ENCODE peak calls at places on chromosomes 13 and 19, in five cellular contexts. K is upper lobe of left lung, V is tibial nerve, P is K562, D is ovary. W is an unnamed sample.

GRCh38 chr13:67193979-67194378 is 36.2 kb downstream of the PCDH9 start:
- DNase-seq in K (no peak), V (no peak), P (no peak), D (no peak), W (no peak)

GRCh38 chr19:55305491-55305890 is 19.6 kb downstream of the TMEM150B start:
- DNase-seq in K (peak; percentile 39), V (no peak), P (peak; percentile 80), D (peak; percentile 60), W (peak; percentile 39)

GRCh38 chr13:20348645-20349408 is 116.7 kb upstream of the GJB6 start:
- DNase-seq in K (no peak), V (no peak), P (no peak), D (no peak), W (no peak)

GRCh38 chr19:38391911-38392464 is 3.5 kb downstream of the SPRED3 start:
- DNase-seq in K (no peak), V (no peak), P (no peak), D (no peak), W (no peak)

GRCh38 chr13:45695198-45695730 is 6.9 kb upstream of the CBY2 start:
- DNase-seq in K (no peak), V (no peak), P (no peak), D (no peak), W (no peak)

GRCh38 chr19:2015611-2015950 is at the start of gene BTBD2:
- DNase-seq in K (no peak), V (no peak), P (no peak), D (peak; percentile 74), W (peak; percentile 41)

GRCh38 chr19:38467541-38468525 is 34.3 kb downstream of the RYR1 start:
- DNase-seq in K (no peak), V (no peak), P (no peak), D (no peak), W (no peak)

GRCh38 chr13:111952814-111953213 is 114.1 kb upstream of the SOX1 start:
- DNase-seq in K (no peak), V (no peak), P (no peak), D (no peak), W (no peak)

GRCh38 chr19:13864513-13865242 is 12.3 kb upstream of the NANOS3 start:
- DNase-seq in K (no peak), V (no peak), P (no peak), D (peak; percentile 47), W (no peak)

GRCh38 chr13:30985637-30986205 is 53.3 kb downstream of the TEX26 start:
- DNase-seq in K (no peak), V (no peak), P (no peak), D (no peak), W (no peak)

GRCh38 chr19:41367848-41368301 is 3.9 kb upstream of the B9D2 start:
- DNase-seq in K (no peak), V (no peak), P (peak; percentile 48), D (no peak), W (no peak)

GRCh38 chr19:53908933-53909415 is at the start of gene CACNG7:
- DNase-seq in K (no peak), V (no peak), P (no peak), D (no peak), W (no peak)

GRCh38 chr19:52492201-52492960 is 35.1 kb upstream of the ZNF808 start:
- DNase-seq in K (no peak), V (no peak), P (peak; percentile 17), D (no peak), W (no peak)

GRCh38 chr19:2973229-2973628 is 4.1 kb upstream of the TLE6 start:
- DNase-seq in K (no peak), V (no peak), P (no peak), D (no peak), W (no peak)

GRCh38 chr19:47274891-47275865 is 493 bp downstream of the INAFM1 start:
- DNase-seq in K (no peak), V (no peak), P (peak; percentile 87), D (no peak), W (no peak)

GRCh38 chr13:97212540-97213146 is 9.5 kb upstream of the MBNL2 start:
- DNase-seq in K (no peak), V (no peak), P (no peak), D (no peak), W (peak; percentile 42)

GRCh38 chr13:36475468-36475867 is 43.2 kb downstream of the CCNA1 start:
- DNase-seq in K (no peak), V (no peak), P (no peak), D (no peak), W (no peak)

GRCh38 chr19:39595950-39596349 is 6.4 kb upstream of the LGALS13 start:
- DNase-seq in K (no peak), V (no peak), P (no peak), D (no peak), W (no peak)

GRCh38 chr19:42066075-42066754 is 3.8 kb downstream of the GRIK5 start:
- DNase-seq in K (no peak), V (no peak), P (peak; percentile 83), D (no peak), W (no peak)

GRCh38 chr19:7772752-7773291 is 9.8 kb downstream of the CLEC4M start:
- DNase-seq in K (no peak), V (no peak), P (no peak), D (no peak), W (no peak)

GRCh38 chr19:31943305-31943704 is 402.1 kb upstream of the ZNF507 start:
- DNase-seq in K (no peak), V (no peak), P (no peak), D (no peak), W (no peak)

GRCh38 chr13:36666482-36667264 is 7.1 kb upstream of the SERTM1 start:
- DNase-seq in K (no peak), V (no peak), P (no peak), D (no peak), W (no peak)

GRCh38 chr19:53595510-53595867 is 36.3 kb upstream of the DPRX start:
- DNase-seq in K (no peak), V (no peak), P (no peak), D (no peak), W (no peak)

GRCh38 chr19:33557720-33558119 is 36.1 kb upstream of the PEPD start:
- DNase-seq in K (no peak), V (no peak), P (no peak), D (no peak), W (no peak)

GRCh38 chr19:45632468-45633196 is 6.6 kb downstream of the EML2 start:
- DNase-seq in K (peak; percentile 81), V (no peak), P (peak; percentile 98), D (peak; percentile 75), W (peak; percentile 79)

GRCh38 chr13:50893211-50893852 is 16.3 kb upstream of the RNASEH2B start:
- DNase-seq in K (no peak), V (no peak), P (no peak), D (no peak), W (no peak)

GRCh38 chr13:48110132-48110868 is 15.4 kb upstream of the MED4 start:
- DNase-seq in K (no peak), V (no peak), P (no peak), D (no peak), W (no peak)

GRCh38 chr19:31377736-31378135 is 28.5 kb upstream of the TSHZ3 start:
- DNase-seq in K (no peak), V (no peak), P (no peak), D (no peak), W (no peak)

GRCh38 chr19:34393629-34394028 is 10.6 kb upstream of the PDCD2L start:
- DNase-seq in K (no peak), V (no peak), P (no peak), D (no peak), W (no peak)

GRCh38 chr13:19329365-19329764 is 147.7 kb upstream of the TUBA3C start:
- DNase-seq in K (no peak), V (no peak), P (no peak), D (no peak), W (no peak)

GRCh38 chr13:65613004-65613403 is 1617.1 kb downstream of the PCDH9 start:
- DNase-seq in K (no peak), V (no peak), P (peak; percentile 4), D (no peak), W (no peak)

GRCh38 chr19:7676854-7677253 is at the start of gene MCEMP1:
- DNase-seq in K (peak; percentile 74), V (no peak), P (no peak), D (no peak), W (no peak)

GRCh38 chr13:97141564-97142005 is 80.5 kb upstream of the MBNL2 start:
- DNase-seq in K (peak; percentile 76), V (no peak), P (peak; percentile 39), D (no peak), W (peak; percentile 56)

GRCh38 chr13:110300090-110300815 is 6.7 kb downstream of the COL4A1 start:
- DNase-seq in K (no peak), V (no peak), P (no peak), D (no peak), W (no peak)

GRCh38 chr19:2756477-2756876 is 16.7 kb upstream of the SLC39A3 start:
- DNase-seq in K (no peak), V (no peak), P (no peak), D (no peak), W (no peak)

GRCh38 chr19:13234518-13234917 is 84.3 kb downstream of the IER2 start:
- DNase-seq in K (peak; percentile 35), V (no peak), P (peak; percentile 92), D (peak; percentile 50), W (peak; percentile 73)

GRCh38 chr13:104140557-104140956 is 1074.3 kb upstream of the SLC10A2 start:
- DNase-seq in K (no peak), V (no peak), P (no peak), D (no peak), W (no peak)

GRCh38 chr13:95191821-95192220 is 109.4 kb downstream of the ABCC4 start:
- DNase-seq in K (peak; percentile 85), V (peak; percentile 39), P (peak; percentile 68), D (peak; percentile 89), W (peak; percentile 73)

GRCh38 chr19:57103573-57104277 is 16.1 kb upstream of the USP29 start:
- DNase-seq in K (peak; percentile 25), V (peak; percentile 45), P (peak; percentile 54), D (peak; percentile 75), W (peak; percentile 41)
- H3K4me3 ChIP-seq in K (no peak overlapping the region), V (no peak overlapping the region), P (no peak overlapping the region), D (no peak overlapping the region), W (no peak overlapping the region)

GRCh38 chr13:77533875-77534788 is 1.4 kb upstream of the SCEL start:
- DNase-seq in K (peak; percentile 43), V (no peak), P (no peak), D (no peak), W (no peak)
- TF ChIP-seq EP300 in K (peak; percentile 44), V (no peak), P (no peak), D (no peak), W (no peak)

GRCh38 chr19:10747674-10748073 is 29.8 kb downstream of the DNM2 start:
- DNase-seq in K (no peak), V (no peak), P (no peak), D (peak; percentile 30), W (no peak)

GRCh38 chr19:10747271-10747670 is 29.4 kb downstream of the DNM2 start:
- DNase-seq in K (peak; percentile 59), V (no peak), P (no peak), D (no peak), W (peak; percentile 58)

GRCh38 chr19:10748195-10748923 is 30.5 kb downstream of the DNM2 start:
- DNase-seq in K (no peak), V (no peak), P (no peak), D (peak; percentile 35), W (no peak)

GRCh38 chr19:10749435-10750384 is 31.8 kb downstream of the DNM2 start:
- DNase-seq in K (peak; percentile 85), V (no peak), P (no peak), D (peak; percentile 25), W (peak; percentile 87)

GRCh38 chr19:10748924-10749434 is 31.1 kb downstream of the DNM2 start:
- DNase-seq in K (peak; percentile 85), V (no peak), P (peak; percentile 80), D (peak; percentile 60), W (peak; percentile 97)
- H3K4me1 ChIP-seq in K (peaks cover 80% of the 10 kb centered on the region), V (peaks cover 69% of the 10 kb centered on the region), P (peaks cover 57% of the 10 kb centered on the region), D (peaks cover 21% of the 10 kb centered on the region), W (peaks cover 99% of the 10 kb centered on the region)

GRCh38 chr19:19049406-19049805 is 14.4 kb upstream of the SLC25A42 start:
- DNase-seq in K (no peak), V (no peak), P (no peak), D (no peak), W (no peak)
- H3K4me3 ChIP-seq in K (no peak overlapping the region), V (no peak overlapping the region), P (no peak overlapping the region), D (no peak overlapping the region), W (no peak overlapping the region)

W was measured in stomach.